ENCODE peak calls at places on chromosomes 1 and 21, in four cellular contexts. E is WTC11, S is K562, J is H1. P is an unnamed sample.

GRCh38 chr1:56194911-56195310 is 384.5 kb downstream of the PLPP3 start:
- DNase-seq in S (no peak), E (no peak), J (no peak), P (no peak)

GRCh38 chr1:205610036-205610435 is 21.8 kb downstream of the ELK4 start:
- DNase-seq in J (no peak), E (no peak), S (no peak), P (no peak)

GRCh38 chr1:21855257-21856096 is 43.4 kb downstream of the LDLRAD2 start:
- DNase-seq in E (no peak), S (no peak), J (no peak), P (no peak)

GRCh38 chr1:185144233-185144632 is 12.5 kb downstream of the TRMT1L start:
- DNase-seq in S (no peak), E (no peak), J (no peak), P (no peak)

GRCh38 chr1:117237701-117238413 is 27.1 kb upstream of the VTCN1 start:
- DNase-seq in E (no peak), S (no peak), J (no peak), P (no peak)

GRCh38 chr1:212692774-212693644 is 6.6 kb downstream of the BATF3 start:
- DNase-seq in E (no peak), J (no peak), S (no peak), P (no peak)

GRCh38 chr21:38680401-38680800 is 125.3 kb upstream of the ETS2 start:
- DNase-seq in J (no peak), S (no peak), E (no peak), P (no peak)

GRCh38 chr1:27568247-27569087 is 35.5 kb downstream of the AHDC1 start:
- DNase-seq in J (peak), E (peak), S (peak), P (peak)

GRCh38 chr1:24009406-24009805 is 29.3 kb upstream of the SRSF10 start:
- DNase-seq in J (no peak), S (no peak), E (no peak), P (no peak)

GRCh38 chr1:161193561-161194235 is 5.2 kb downstream of the ADAMTS4 start:
- DNase-seq in J (no peak), E (no peak), S (no peak), P (no peak)

GRCh38 chr1:70168283-70168682 is 37.1 kb downstream of the LRRC40 start:
- DNase-seq in J (no peak), E (no peak), S (no peak), P (no peak)

GRCh38 chr1:151867321-151867720 is 13.8 kb upstream of the THEM5 start:
- DNase-seq in S (no peak), E (no peak), J (no peak), P (no peak)

GRCh38 chr1:176165573-176165972 is 41.5 kb downstream of the COP1 start:
- DNase-seq in S (no peak), J (no peak), E (no peak), P (no peak)

GRCh38 chr1:6603424-6603850 is 768 bp upstream of the KLHL21 start:
- DNase-seq in J (no peak), E (no peak), S (no peak), P (no peak)

GRCh38 chr1:55060133-55060999 is 21.0 kb downstream of the PCSK9 start:
- DNase-seq in S (no peak), E (no peak), J (no peak), P (no peak)

GRCh38 chr1:206748348-206749034 is 22.1 kb upstream of the IL19 start:
- DNase-seq in J (no peak), E (no peak), S (no peak), P (no peak)

GRCh38 chr1:183106746-183107145 is 79.3 kb upstream of the LAMC2 start:
- DNase-seq in S (no peak), J (no peak), E (no peak), P (no peak)

GRCh38 chr21:8991088-8991907 is 1530.1 kb upstream of the TPTE start:
- DNase-seq in J (no peak), S (no peak), E (no peak), P (no peak)

GRCh38 chr21:43598416-43599120 is 60.7 kb downstream of the HSF2BP start:
- DNase-seq in E (no peak), S (no peak), J (no peak), P (no peak)

GRCh38 chr1:28592314-28593071 is 428 bp downstream of the RAB42 start:
- DNase-seq in J (no peak), S (peak), E (peak), P (peak)

GRCh38 chr1:57058652-57059501 is 93.1 kb upstream of the C8B start:
- DNase-seq in E (no peak), J (no peak), S (no peak), P (no peak)

GRCh38 chr21:31395268-31395667 is 51.2 kb upstream of the TIAM1 start:
- DNase-seq in S (no peak), J (no peak), E (no peak), P (no peak)

GRCh38 chr1:92839442-92839841 is 7.6 kb downstream of the RPL5 start:
- DNase-seq in J (no peak), E (no peak), S (no peak), P (no peak)

GRCh38 chr1:223741861-223742260 is 29.5 kb downstream of the CAPN2 start:
- DNase-seq in E (no peak), S (no peak), J (no peak), P (no peak)

GRCh38 chr1:22754106-22754768 is 43.6 kb downstream of the EPHB2 start:
- DNase-seq in S (no peak), E (no peak), J (no peak), P (no peak)

GRCh38 chr1:20426923-20427322 is 59.1 kb downstream of the CAMK2N1 start:
- DNase-seq in J (no peak), E (no peak), S (no peak), P (no peak)

GRCh38 chr1:164767257-164768044 is 208.5 kb downstream of the PBX1 start:
- DNase-seq in E (no peak), S (no peak), J (no peak), P (no peak)

GRCh38 chr1:84271452-84272273 is 29.8 kb upstream of the SAMD13 start:
- DNase-seq in E (no peak), S (no peak), J (no peak), P (no peak)

GRCh38 chr1:150576794-150577556 is 2.4 kb downstream of the MCL1 start:
- DNase-seq in J (no peak), S (no peak), E (no peak), P (no peak)

GRCh38 chr1:31897534-31898100 is 40.6 kb downstream of the PTP4A2 start:
- DNase-seq in S (no peak), J (no peak), E (no peak), P (peak)

GRCh38 chr1:43354471-43354870 is 4.3 kb upstream of the CDC20 start:
- DNase-seq in E (no peak), J (no peak), S (no peak), P (no peak)

GRCh38 chr1:26019641-26020315 is 1.8 kb upstream of the EXTL1 start:
- DNase-seq in E (no peak), S (no peak), J (no peak), P (no peak)

GRCh38 chr1:200226969-200227303 is 182.9 kb downstream of the ZNF281 start:
- DNase-seq in E (no peak), J (no peak), S (no peak), P (no peak)

GRCh38 chr1:200223613-200224012 is 186.2 kb downstream of the ZNF281 start:
- DNase-seq in E (no peak), S (no peak), J (no peak), P (no peak)

GRCh38 chr1:200224315-200224714 is 185.5 kb downstream of the ZNF281 start:
- DNase-seq in J (no peak), E (no peak), S (no peak), P (no peak)

GRCh38 chr1:200228081-200228480 is 181.8 kb downstream of the ZNF281 start:
- DNase-seq in S (no peak), J (no peak), E (no peak), P (no peak)

GRCh38 chr1:200226268-200226968 is 183.4 kb downstream of the ZNF281 start:
- DNase-seq in J (peak), E (no peak), S (peak), P (no peak)
- TF ChIP-seq TEAD4 in J (no peak), E (no peak), S (no peak), P (no peak)

GRCh38 chr21:33301632-33302002 is 23.2 kb upstream of the IFNAR1 start:
- DNase-seq in J (no peak), S (no peak), E (no peak), P (no peak)

GRCh38 chr21:33302055-33302454 is 22.7 kb upstream of the IFNAR1 start:
- DNase-seq in J (no peak), E (no peak), S (no peak), P (no peak)

GRCh38 chr21:33296156-33296555 is 28.6 kb upstream of the IFNAR1 start:
- DNase-seq in J (no peak), E (no peak), S (no peak), P (no peak)

GRCh38 chr21:33300701-33301631 is 23.8 kb upstream of the IFNAR1 start:
- DNase-seq in J (no peak), E (no peak), S (peak), P (peak)

GRCh38 chr21:33299181-33299752 is 25.5 kb upstream of the IFNAR1 start:
- DNase-seq in E (no peak), S (no peak), J (no peak), P (no peak)
- TF ChIP-seq TEAD4 in E (no peak), S (no peak), J (no peak), P (no peak)

DNA sequence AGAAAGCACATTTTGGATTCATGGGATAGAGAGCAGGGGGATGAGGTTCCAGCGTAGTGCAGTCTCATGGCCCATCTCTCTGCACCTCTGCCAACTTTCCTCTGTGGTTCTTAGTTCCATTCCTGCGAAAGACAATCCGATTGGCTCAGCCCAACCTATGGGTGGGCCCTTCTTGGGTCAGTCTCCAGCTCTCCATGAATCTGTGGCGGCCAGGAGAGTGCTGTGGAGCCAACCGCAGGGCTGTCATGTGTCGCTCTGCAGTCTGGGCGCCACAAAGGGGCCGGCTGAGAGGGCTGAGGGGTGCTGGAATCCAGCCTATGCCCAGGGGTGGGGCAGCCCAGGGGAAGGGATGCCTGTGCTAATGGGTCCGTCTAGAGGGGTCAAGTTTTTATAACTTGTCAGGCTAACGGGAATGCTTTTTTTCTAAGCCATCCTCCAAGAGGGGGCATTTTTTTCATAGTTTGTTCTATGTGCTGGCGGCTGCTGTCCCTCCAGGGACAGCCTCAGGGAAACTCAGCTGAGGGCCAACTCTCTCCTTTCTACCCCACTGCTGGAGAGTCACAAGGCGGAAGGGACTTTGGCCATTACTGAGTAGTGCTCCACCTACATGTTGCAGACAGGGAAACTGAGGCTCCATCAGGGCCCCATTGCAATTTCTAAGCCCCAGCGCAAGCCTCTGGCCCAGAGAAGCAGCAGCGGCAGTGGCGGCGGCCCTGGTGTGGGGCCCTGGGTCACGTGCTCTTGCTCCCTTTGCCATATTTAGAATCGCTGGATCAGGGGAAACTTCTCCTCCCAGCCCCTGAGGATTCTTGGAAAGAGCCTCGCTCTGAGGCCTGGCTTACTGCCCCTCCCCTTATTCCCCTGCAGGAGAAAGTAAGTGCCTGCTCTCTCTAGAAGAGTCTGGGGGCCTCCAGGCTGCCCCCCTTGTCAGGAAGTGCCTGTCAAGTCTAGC is 23.4 kb downstream of the KCNQ4 start:
- DNase-seq in E (peak), J (no peak), S (peak), P (no peak)
- TF ChIP-seq TEAD4 in E (no peak), J (no peak), S (no peak), P (no peak)

DNA sequence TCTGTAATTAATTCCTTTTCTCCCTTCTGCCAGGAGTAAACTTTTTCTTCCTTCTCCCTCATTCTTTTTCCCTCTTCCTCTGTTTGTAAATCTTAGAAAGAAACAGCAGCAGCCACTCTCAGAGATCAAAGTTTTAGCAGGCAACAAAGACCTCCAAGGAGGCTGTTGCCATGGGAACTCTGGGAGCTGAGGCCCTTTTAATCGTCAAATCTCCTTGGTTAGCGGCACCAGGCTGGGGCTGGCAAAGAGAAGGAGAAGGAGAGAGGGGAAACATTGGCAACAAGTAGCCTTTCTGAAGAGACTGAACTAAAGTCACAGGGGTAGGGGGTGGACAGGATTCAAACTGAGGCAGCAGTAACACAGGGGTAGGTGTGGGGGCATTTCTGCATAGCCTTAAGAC is 25.2 kb downstream of the ILDR2 start:
- DNase-seq in S (no peak), E (peak), J (no peak), P (no peak)
- TF ChIP-seq TEAD4 in S (no peak), E (no peak), J (no peak), P (no peak)

GRCh38 chr21:42431196-42431595 is 27.5 kb downstream of the UBASH3A start:
- DNase-seq in E (no peak), J (no peak), S (no peak), P (no peak)

GRCh38 chr21:42429021-42429420 is 25.3 kb downstream of the UBASH3A start:
- DNase-seq in S (no peak), J (no peak), E (no peak), P (no peak)

GRCh38 chr21:42432695-42433094 is 29.0 kb downstream of the UBASH3A start:
- DNase-seq in J (no peak), E (no peak), S (no peak), P (no peak)

GRCh38 chr21:42429856-42430255 is 26.2 kb downstream of the UBASH3A start:
- DNase-seq in J (no peak), E (peak), S (no peak), P (no peak)

GRCh38 chr21:42430570-42430969 is 26.9 kb downstream of the UBASH3A start:
- DNase-seq in S (no peak), E (no peak), J (no peak), P (no peak)
- TF ChIP-seq TEAD4 in S (no peak), E (no peak), J (no peak), P (no peak)

DNA sequence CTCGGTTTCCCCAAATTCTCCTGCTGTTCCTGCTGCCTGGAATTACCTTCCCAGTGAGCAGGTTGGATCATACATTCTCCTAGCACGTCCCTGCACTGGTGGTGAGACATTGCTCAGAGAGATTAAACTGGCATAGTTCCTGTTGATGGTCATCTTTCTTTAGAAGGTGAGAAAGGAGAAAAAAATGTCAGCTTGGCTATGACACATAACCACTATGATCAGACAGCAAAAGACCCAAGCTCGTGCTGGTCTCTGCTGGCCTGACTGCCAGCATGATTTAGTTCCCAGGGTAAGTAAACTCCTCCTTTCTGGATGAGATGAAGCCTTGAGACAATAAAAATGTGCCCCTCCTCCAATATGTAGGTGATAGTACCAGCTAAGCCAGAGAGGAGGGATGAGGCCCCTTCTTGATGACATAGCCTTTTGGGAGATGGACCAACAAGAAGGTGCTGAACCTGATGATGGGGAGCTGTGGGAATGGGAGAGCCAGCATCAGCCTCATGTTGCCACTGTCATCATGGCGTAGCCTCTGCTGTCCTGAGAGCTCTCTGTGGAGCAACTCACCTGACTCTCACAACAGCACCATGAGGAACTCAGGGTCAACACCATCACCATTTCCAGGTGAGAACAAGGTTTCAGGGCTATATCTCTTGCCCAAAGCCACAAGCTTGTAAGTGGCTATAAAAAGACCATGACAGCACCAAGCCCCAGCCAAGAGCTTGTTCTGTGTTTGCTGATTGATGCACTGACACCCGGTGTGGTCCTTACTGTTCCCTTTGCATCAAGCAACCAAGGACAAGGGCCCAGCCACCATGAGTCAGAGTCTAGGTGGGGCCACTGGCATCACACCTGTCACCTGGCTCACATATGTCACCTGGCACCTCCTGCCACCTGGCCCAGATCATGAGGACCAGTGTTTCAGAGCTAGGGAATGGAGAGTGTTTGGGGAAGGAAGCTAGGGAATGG is 200.0 kb downstream of the MATN1 start:
- DNase-seq in J (no peak), E (no peak), S (no peak), P (no peak)
- TF ChIP-seq TEAD4 in J (no peak), E (no peak), S (no peak), P (no peak)

GRCh38 chr1:15033264-15033663 is 120.3 kb upstream of the TMEM51 start:
- DNase-seq in E (no peak), J (no peak), S (no peak), P (no peak)
- TF ChIP-seq TEAD4 in E (no peak), J (peak), S (no peak), P (no peak)

DNA sequence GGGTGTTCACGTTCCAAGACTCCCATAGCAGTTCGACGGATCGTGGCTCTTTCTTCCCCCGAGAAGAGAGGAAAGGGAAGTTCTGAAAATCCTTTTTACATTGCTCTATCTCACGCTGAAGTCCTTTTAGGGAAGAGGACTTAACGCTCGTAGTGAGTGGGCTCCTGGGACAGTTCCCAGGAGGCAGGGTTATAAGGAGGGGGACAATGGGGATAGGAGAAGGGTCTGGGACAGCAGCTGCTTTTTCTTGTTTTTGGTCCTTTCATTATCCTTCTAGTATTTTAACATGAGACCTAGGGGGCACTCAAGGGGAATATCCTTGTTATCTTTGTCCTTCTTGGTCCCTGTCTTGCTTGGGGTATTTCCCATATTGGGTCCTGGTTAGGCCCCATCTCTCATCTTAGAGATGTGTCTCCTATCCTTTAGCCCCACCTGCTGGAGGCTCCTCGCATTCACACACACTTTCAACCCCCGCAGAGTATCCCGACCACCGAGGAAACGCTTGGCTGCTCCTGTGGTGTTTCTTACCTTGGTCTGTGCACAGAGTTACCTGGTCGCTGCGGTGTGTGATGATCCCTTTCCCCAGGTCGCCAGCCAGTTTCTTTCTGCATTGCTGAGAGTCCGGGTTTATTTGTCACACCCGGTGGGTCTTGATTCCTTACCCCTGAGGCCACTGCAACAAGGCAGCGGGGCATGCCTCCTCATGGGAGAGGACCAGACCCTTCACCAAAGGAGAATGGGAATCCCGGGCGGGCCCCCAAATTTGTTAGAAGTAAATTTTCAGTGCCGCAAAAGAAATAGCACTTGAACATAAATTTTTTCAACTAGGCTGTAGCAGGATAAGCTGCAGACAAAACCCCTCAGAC is 29.7 kb downstream of the SCCPDH start:
- DNase-seq in S (peak), E (peak), J (peak), P (peak)
- TF ChIP-seq TEAD4 in S (no peak), E (no peak), J (no peak), P (no peak)

P was measured in SK-N-SH.